ENCODE peak calls at places on chromosomes 11 and 22, in five cellular contexts. One of them, this sample, is unnamed.

GRCh38 chr11:41522391-41522790 is 62.9 kb upstream of the LRRC4C start:
- DNase-seq in endothelial cell: no peak
- DNase-seq in GM20000: no peak
- DNase-seq in HFF-Myc: no peak
- DNase-seq in spleen: no peak
- DNase-seq in this sample: no peak

GRCh38 chr11:4680341-4680740 is 17.3 kb downstream of the OR51E2 start:
- DNase-seq in endothelial cell: no peak
- DNase-seq in GM20000: no peak
- DNase-seq in spleen: no peak
- DNase-seq in HFF-Myc: no peak
- DNase-seq in this sample: no peak

GRCh38 chr11:66617148-66617814 is 851 bp downstream of the RBM14 start:
- DNase-seq in endothelial cell: peak; percentile 82
- DNase-seq in spleen: peak; percentile 95
- DNase-seq in HFF-Myc: no peak
- DNase-seq in GM20000: no peak
- DNase-seq in this sample: peak; percentile 91

GRCh38 chr11:844693-845644 is 2.3 kb downstream of the TSPAN4 start:
- DNase-seq in GM20000: peak; percentile 80
- DNase-seq in spleen: peak; percentile 90
- DNase-seq in HFF-Myc: peak; percentile 78
- DNase-seq in endothelial cell: peak; percentile 72
- DNase-seq in this sample: peak; percentile 97

GRCh38 chr11:14644396-14645246 is 1.0 kb downstream of the PDE3B start:
- DNase-seq in HFF-Myc: no peak
- DNase-seq in endothelial cell: peak; percentile 44
- DNase-seq in spleen: peak; percentile 92
- DNase-seq in GM20000: peak; percentile 11
- DNase-seq in this sample: no peak

GRCh38 chr11:71420455-71421241 is 27.5 kb downstream of the DHCR7 start:
- DNase-seq in HFF-Myc: no peak
- DNase-seq in GM20000: peak; percentile 53
- DNase-seq in spleen: no peak
- DNase-seq in endothelial cell: peak; percentile 67
- DNase-seq in this sample: no peak

GRCh38 chr11:106853850-106854401 is 164.3 kb downstream of the GUCY1A2 start:
- DNase-seq in spleen: peak; percentile 39
- DNase-seq in HFF-Myc: no peak
- DNase-seq in endothelial cell: no peak
- DNase-seq in GM20000: no peak
- DNase-seq in this sample: no peak

GRCh38 chr11:75554258-75555022 is 7.6 kb upstream of the SERPINH1 start:
- DNase-seq in GM20000: no peak
- DNase-seq in endothelial cell: no peak
- DNase-seq in spleen: no peak
- DNase-seq in HFF-Myc: peak; percentile 100
- DNase-seq in this sample: peak; percentile 97

GRCh38 chr11:69337211-69337721 is 43.3 kb downstream of the MYEOV start:
- DNase-seq in GM20000: peak; percentile 70
- DNase-seq in spleen: no peak
- DNase-seq in endothelial cell: no peak
- DNase-seq in HFF-Myc: no peak
- DNase-seq in this sample: peak; percentile 60

GRCh38 chr11:59668188-59668949 is 468 bp downstream of the PATL1 start:
- DNase-seq in endothelial cell: peak; percentile 26
- DNase-seq in spleen: peak; percentile 94
- DNase-seq in GM20000: peak; percentile 70
- DNase-seq in HFF-Myc: no peak
- DNase-seq in this sample: no peak

GRCh38 chr22:37464181-37464580 is 22.0 kb downstream of the MFNG start:
- DNase-seq in spleen: no peak
- DNase-seq in endothelial cell: no peak
- DNase-seq in GM20000: peak; percentile 63
- DNase-seq in HFF-Myc: no peak
- DNase-seq in this sample: no peak

GRCh38 chr11:75325713-75326438 is 25.6 kb downstream of the ARRB1 start:
- DNase-seq in GM20000: no peak
- DNase-seq in HFF-Myc: peak; percentile 63
- DNase-seq in endothelial cell: no peak
- DNase-seq in spleen: no peak
- DNase-seq in this sample: no peak

GRCh38 chr11:134124660-134125451 is 56.0 kb downstream of the JAM3 start:
- DNase-seq in spleen: peak; percentile 76
- DNase-seq in endothelial cell: peak; percentile 48
- DNase-seq in GM20000: no peak
- DNase-seq in HFF-Myc: no peak
- DNase-seq in this sample: no peak

GRCh38 chr11:68763181-68763721 is 11.9 kb upstream of the TESMIN start:
- DNase-seq in HFF-Myc: no peak
- DNase-seq in GM20000: no peak
- DNase-seq in spleen: no peak
- DNase-seq in endothelial cell: no peak
- DNase-seq in this sample: no peak

GRCh38 chr11:18791175-18792065 is at the start of gene PTPN5:
- DNase-seq in spleen: no peak
- DNase-seq in endothelial cell: peak; percentile 44
- DNase-seq in GM20000: no peak
- DNase-seq in HFF-Myc: no peak
- DNase-seq in this sample: peak; percentile 80

GRCh38 chr11:871472-871871 is 28.8 kb downstream of the TSPAN4 start:
- DNase-seq in GM20000: no peak
- DNase-seq in endothelial cell: no peak
- DNase-seq in spleen: no peak
- DNase-seq in HFF-Myc: no peak
- DNase-seq in this sample: no peak

GRCh38 chr11:66136752-66137123 is 66.7 kb downstream of the PACS1 start:
- DNase-seq in HFF-Myc: no peak
- DNase-seq in GM20000: no peak
- DNase-seq in endothelial cell: no peak
- DNase-seq in spleen: no peak
- DNase-seq in this sample: no peak

GRCh38 chr11:66317766-66318575 is 1.1 kb upstream of the CD248 start:
- DNase-seq in endothelial cell: no peak
- DNase-seq in HFF-Myc: peak; percentile 57
- DNase-seq in GM20000: no peak
- DNase-seq in spleen: peak; percentile 90
- DNase-seq in this sample: no peak

GRCh38 chr11:73270855-73271477 is 1.2 kb upstream of the P2RY6 start:
- DNase-seq in HFF-Myc: no peak
- DNase-seq in spleen: no peak
- DNase-seq in GM20000: no peak
- DNase-seq in endothelial cell: no peak
- DNase-seq in this sample: no peak

GRCh38 chr11:25242928-25243327 is 746.1 kb downstream of the LUZP2 start:
- DNase-seq in endothelial cell: no peak
- DNase-seq in spleen: no peak
- DNase-seq in HFF-Myc: no peak
- DNase-seq in GM20000: no peak
- DNase-seq in this sample: no peak

GRCh38 chr11:61918251-61919112 is 1.1 kb upstream of the RAB3IL1 start:
- DNase-seq in spleen: no peak
- DNase-seq in HFF-Myc: no peak
- DNase-seq in endothelial cell: no peak
- DNase-seq in GM20000: peak; percentile 25
- DNase-seq in this sample: peak; percentile 66

GRCh38 chr11:10770626-10771254 is 19.7 kb downstream of the CTR9 start:
- DNase-seq in spleen: no peak
- DNase-seq in GM20000: no peak
- DNase-seq in HFF-Myc: peak; percentile 19
- DNase-seq in endothelial cell: peak; percentile 66
- DNase-seq in this sample: no peak

GRCh38 chr11:44566952-44567875 is 1.8 kb downstream of the CD82 start:
- DNase-seq in GM20000: no peak
- DNase-seq in endothelial cell: no peak
- DNase-seq in HFF-Myc: no peak
- DNase-seq in spleen: no peak
- DNase-seq in this sample: no peak

GRCh38 chr11:76233936-76234703 is 27.8 kb upstream of the WNT11 start:
- DNase-seq in HFF-Myc: no peak
- DNase-seq in endothelial cell: peak; percentile 27
- DNase-seq in GM20000: peak; percentile 66
- DNase-seq in spleen: peak; percentile 87
- DNase-seq in this sample: no peak

GRCh38 chr11:94987378-94987777 is 13.9 kb downstream of the KDM4D start:
- DNase-seq in spleen: no peak
- DNase-seq in GM20000: no peak
- DNase-seq in endothelial cell: no peak
- DNase-seq in HFF-Myc: no peak
- DNase-seq in this sample: no peak

GRCh38 chr22:20672082-20672424 is 101.9 kb upstream of the SERPIND1 start:
- DNase-seq in GM20000: no peak
- DNase-seq in endothelial cell: no peak
- DNase-seq in spleen: no peak
- DNase-seq in HFF-Myc: no peak
- DNase-seq in this sample: no peak

DNA sequence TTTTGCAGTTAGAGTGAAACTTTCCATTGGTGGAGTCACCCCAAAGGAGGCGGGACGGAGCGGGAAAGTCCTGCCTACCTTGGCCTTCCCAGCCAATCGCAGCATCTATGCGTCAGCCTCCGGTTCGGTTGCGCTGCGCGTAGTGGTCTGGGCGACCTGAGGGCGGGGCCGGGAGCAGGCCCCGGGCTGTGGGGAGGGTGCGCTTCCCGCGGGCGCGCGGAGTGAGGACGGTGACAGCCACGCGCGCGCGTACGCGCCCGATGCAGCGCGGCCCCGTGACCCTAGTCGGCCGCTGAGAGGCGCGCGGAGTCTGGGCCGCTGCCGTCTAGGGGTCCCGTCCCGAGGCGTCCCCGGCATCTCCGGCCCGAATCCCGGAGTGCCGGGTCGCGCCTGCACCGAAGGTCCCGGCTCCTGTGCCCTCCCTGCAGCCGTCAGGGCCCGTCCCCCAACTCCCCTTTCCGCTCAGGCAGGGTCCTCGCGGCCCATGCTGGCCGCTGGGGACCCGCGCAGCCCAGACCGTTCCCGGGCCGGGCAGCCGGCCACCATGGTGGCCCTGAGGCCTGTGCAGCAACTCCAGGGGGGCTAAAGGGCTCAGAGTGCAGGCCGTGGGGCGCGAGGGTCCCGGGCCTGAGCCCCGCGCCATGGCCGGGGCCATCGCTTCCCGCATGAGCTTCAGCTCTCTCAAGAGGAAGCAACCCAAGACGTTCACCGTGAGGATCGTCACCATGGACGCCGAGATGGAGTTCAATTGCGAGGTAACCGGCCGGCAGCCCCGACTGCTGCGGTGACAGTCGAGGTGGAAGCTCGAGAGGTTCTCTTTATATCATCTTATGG is at the start of gene NF2:
- DNase-seq in spleen: peak; percentile 100
- DNase-seq in HFF-Myc: peak; percentile 98
- DNase-seq in endothelial cell: peak; percentile 96
- DNase-seq in GM20000: peak; percentile 99
- DNase-seq in this sample: peak; percentile 99
- TF ChIP-seq CTCF in spleen: no peak
- TF ChIP-seq CTCF in HFF-Myc: no peak
- TF ChIP-seq CTCF in endothelial cell: no peak
- TF ChIP-seq CTCF in GM20000: no peak
- TF ChIP-seq CTCF in this sample: no peak

DNA sequence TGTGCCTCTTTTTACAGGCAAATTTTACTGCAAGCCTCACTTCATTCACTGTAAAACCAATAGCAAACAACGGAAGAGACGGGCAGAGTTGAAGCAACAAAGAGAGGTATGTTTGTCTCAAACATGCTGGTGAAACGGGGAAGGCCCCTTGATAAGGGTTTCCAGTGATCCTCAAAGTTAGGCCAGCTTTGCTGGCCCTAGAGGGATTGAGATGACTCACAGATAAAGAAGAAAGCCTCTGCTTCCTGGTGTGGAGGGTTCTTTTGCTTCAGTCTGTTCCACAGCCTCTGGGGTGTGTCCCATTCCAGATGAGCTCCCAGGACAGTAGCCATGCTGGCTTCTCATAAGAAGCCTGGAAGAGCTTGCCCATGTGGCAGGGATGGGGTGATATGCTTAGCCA is 118.9 kb upstream of the PARVA start:
- DNase-seq in endothelial cell: no peak
- DNase-seq in GM20000: no peak
- DNase-seq in spleen: no peak
- DNase-seq in HFF-Myc: no peak
- DNase-seq in this sample: no peak
- TF ChIP-seq CTCF in endothelial cell: no peak
- TF ChIP-seq CTCF in GM20000: no peak
- TF ChIP-seq CTCF in spleen: no peak
- TF ChIP-seq CTCF in HFF-Myc: no peak
- TF ChIP-seq CTCF in this sample: no peak

DNA sequence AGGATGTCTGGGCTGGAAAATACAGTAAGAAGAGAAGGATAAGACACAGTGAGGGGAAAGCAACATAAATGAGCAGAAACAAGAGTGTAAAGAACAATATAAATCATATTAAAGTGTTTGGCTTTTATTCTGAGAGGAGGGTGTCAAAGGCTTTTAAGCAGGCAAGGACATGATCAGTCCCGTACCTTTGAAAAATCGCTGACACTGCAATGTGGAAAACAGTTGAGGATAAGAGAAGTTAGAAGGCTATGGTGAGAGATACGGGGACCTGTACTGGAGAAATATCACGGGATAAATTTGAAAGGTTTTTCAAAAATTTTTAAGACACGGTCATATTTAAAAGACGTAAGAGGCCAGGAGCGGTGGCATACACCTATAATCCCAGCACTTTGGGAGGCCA is 30.3 kb downstream of the CDON start:
- DNase-seq in spleen: no peak
- DNase-seq in endothelial cell: no peak
- DNase-seq in HFF-Myc: no peak
- DNase-seq in GM20000: no peak
- DNase-seq in this sample: no peak
- TF ChIP-seq CTCF in spleen: no peak
- TF ChIP-seq CTCF in endothelial cell: no peak
- TF ChIP-seq CTCF in HFF-Myc: no peak
- TF ChIP-seq CTCF in GM20000: no peak
- TF ChIP-seq CTCF in this sample: no peak

DNA sequence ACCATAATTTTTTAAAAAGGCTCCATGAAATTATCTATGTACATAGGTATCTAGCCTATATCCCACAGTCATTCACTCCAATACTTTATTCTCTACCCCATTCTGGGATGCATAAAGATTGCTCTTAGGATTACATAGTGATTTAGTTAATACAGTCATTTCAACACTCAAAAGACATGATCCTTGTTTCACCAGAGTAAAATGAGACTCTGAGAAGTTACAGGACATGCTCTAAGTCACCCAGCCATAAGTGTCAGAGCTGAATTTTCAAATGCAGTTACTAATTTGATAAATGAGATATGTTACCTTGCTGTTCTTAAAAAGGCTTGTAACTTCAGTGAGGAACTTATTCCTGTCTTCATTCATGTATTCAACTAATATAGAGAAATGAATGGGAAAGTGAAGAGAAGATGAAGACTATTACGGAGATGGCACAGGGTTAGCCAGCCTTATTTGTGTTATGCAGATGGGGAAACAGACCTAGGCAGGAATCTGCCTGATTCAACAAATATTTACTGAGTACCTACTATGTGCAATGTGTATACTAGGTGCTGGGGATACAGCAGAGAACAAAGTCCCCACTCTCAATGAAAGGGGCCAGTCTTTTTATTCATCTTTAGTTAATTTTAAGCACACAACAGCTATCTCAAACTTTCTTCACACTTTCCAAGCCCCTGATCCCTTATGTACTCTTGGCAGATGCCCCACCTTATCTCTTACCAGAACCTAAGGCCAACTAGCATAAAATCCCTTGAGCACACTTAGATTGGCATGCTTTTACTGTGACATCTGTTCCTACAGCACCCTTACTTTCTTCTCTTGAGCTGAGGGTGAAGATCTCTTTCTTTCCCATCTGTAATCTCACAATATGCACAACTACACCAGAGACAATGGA is 21.6 kb downstream of the MAPK1 start:
- DNase-seq in GM20000: no peak
- DNase-seq in HFF-Myc: no peak
- DNase-seq in endothelial cell: no peak
- DNase-seq in spleen: no peak
- DNase-seq in this sample: no peak
- TF ChIP-seq CTCF in GM20000: no peak
- TF ChIP-seq CTCF in HFF-Myc: no peak
- TF ChIP-seq CTCF in endothelial cell: no peak
- TF ChIP-seq CTCF in spleen: no peak
- TF ChIP-seq CTCF in this sample: no peak